ENCODE peak calls at places on chromosome 14, in eight cellular contexts. One of them, this sample, is unnamed.

GRCh38 chr14:37263656-37264236 is 66.0 kb downstream of the MIPOL1 start:
- DNase-seq in left ventricle myocardium inferior: no peak
- DNase-seq in CD8-positive, alpha-beta T cell: no peak
- DNase-seq in upper lobe of right lung: no peak
- DNase-seq in lower lobe of right lung: no peak
- DNase-seq in GM12865: no peak
- DNase-seq in fibroblast of mammary gland: no peak
- DNase-seq in HFF-Myc: no peak
- DNase-seq in this sample: no peak

GRCh38 chr14:55720796-55721195 is 140.8 kb downstream of the KTN1 start:
- DNase-seq in left ventricle myocardium inferior: no peak
- DNase-seq in CD8-positive, alpha-beta T cell: no peak
- DNase-seq in upper lobe of right lung: no peak
- DNase-seq in lower lobe of right lung: no peak
- DNase-seq in GM12865: no peak
- DNase-seq in fibroblast of mammary gland: no peak
- DNase-seq in HFF-Myc: no peak
- DNase-seq in this sample: no peak

GRCh38 chr14:97413991-97414717 is 617.0 kb downstream of the VRK1 start:
- DNase-seq in left ventricle myocardium inferior: no peak
- DNase-seq in CD8-positive, alpha-beta T cell: no peak
- DNase-seq in upper lobe of right lung: no peak
- DNase-seq in lower lobe of right lung: no peak
- DNase-seq in GM12865: no peak
- DNase-seq in fibroblast of mammary gland: no peak
- DNase-seq in HFF-Myc: no peak
- DNase-seq in this sample: no peak

GRCh38 chr14:103894034-103894722 is 34.1 kb upstream of the TDRD9 start:
- DNase-seq in left ventricle myocardium inferior: no peak
- DNase-seq in CD8-positive, alpha-beta T cell: no peak
- DNase-seq in upper lobe of right lung: no peak
- DNase-seq in lower lobe of right lung: no peak
- DNase-seq in GM12865: no peak
- DNase-seq in fibroblast of mammary gland: no peak
- DNase-seq in HFF-Myc: no peak
- DNase-seq in this sample: no peak

GRCh38 chr14:59629384-59630158 is 53.0 kb upstream of the CCDC175 start:
- DNase-seq in left ventricle myocardium inferior: no peak
- DNase-seq in CD8-positive, alpha-beta T cell: no peak
- DNase-seq in upper lobe of right lung: no peak
- DNase-seq in lower lobe of right lung: no peak
- DNase-seq in GM12865: no peak
- DNase-seq in fibroblast of mammary gland: no peak
- DNase-seq in HFF-Myc: no peak
- DNase-seq in this sample: no peak

GRCh38 chr14:56895154-56895553 is 84.9 kb upstream of the OTX2 start:
- DNase-seq in left ventricle myocardium inferior: no peak
- DNase-seq in CD8-positive, alpha-beta T cell: no peak
- DNase-seq in upper lobe of right lung: no peak
- DNase-seq in lower lobe of right lung: no peak
- DNase-seq in GM12865: no peak
- DNase-seq in fibroblast of mammary gland: no peak
- DNase-seq in HFF-Myc: no peak
- DNase-seq in this sample: no peak

GRCh38 chr14:77039285-77040058 is 11.0 kb upstream of the IRF2BPL start:
- DNase-seq in left ventricle myocardium inferior: no peak
- DNase-seq in CD8-positive, alpha-beta T cell: no peak
- DNase-seq in upper lobe of right lung: no peak
- DNase-seq in lower lobe of right lung: no peak
- DNase-seq in GM12865: peak; percentile 50
- DNase-seq in fibroblast of mammary gland: no peak
- DNase-seq in HFF-Myc: no peak
- DNase-seq in this sample: no peak

GRCh38 chr14:86221755-86222154 is 691.8 kb downstream of the FLRT2 start:
- DNase-seq in left ventricle myocardium inferior: no peak
- DNase-seq in CD8-positive, alpha-beta T cell: no peak
- DNase-seq in upper lobe of right lung: no peak
- DNase-seq in lower lobe of right lung: no peak
- DNase-seq in GM12865: no peak
- DNase-seq in fibroblast of mammary gland: no peak
- DNase-seq in HFF-Myc: no peak
- DNase-seq in this sample: no peak

GRCh38 chr14:101009531-101009930 is 106.0 kb upstream of the RTL1 start:
- DNase-seq in left ventricle myocardium inferior: no peak
- DNase-seq in CD8-positive, alpha-beta T cell: no peak
- DNase-seq in upper lobe of right lung: peak; percentile 42
- DNase-seq in lower lobe of right lung: no peak
- DNase-seq in GM12865: no peak
- DNase-seq in fibroblast of mammary gland: no peak
- DNase-seq in HFF-Myc: no peak
- DNase-seq in this sample: no peak

GRCh38 chr14:28661171-28661772 is 105.3 kb upstream of the FOXG1 start:
- DNase-seq in left ventricle myocardium inferior: no peak
- DNase-seq in CD8-positive, alpha-beta T cell: no peak
- DNase-seq in upper lobe of right lung: no peak
- DNase-seq in lower lobe of right lung: no peak
- DNase-seq in GM12865: no peak
- DNase-seq in fibroblast of mammary gland: peak; percentile 88
- DNase-seq in HFF-Myc: no peak
- DNase-seq in this sample: peak; percentile 87

GRCh38 chr14:73452341-73453191 is 5.8 kb downstream of the NUMB start:
- DNase-seq in left ventricle myocardium inferior: no peak
- DNase-seq in CD8-positive, alpha-beta T cell: no peak
- DNase-seq in upper lobe of right lung: no peak
- DNase-seq in lower lobe of right lung: no peak
- DNase-seq in GM12865: peak; percentile 59
- DNase-seq in fibroblast of mammary gland: peak; percentile 96
- DNase-seq in HFF-Myc: peak; percentile 77
- DNase-seq in this sample: peak; percentile 78

GRCh38 chr14:100193417-100194357 is 34.2 kb upstream of the DEGS2 start:
- DNase-seq in left ventricle myocardium inferior: no peak
- DNase-seq in CD8-positive, alpha-beta T cell: no peak
- DNase-seq in upper lobe of right lung: no peak
- DNase-seq in lower lobe of right lung: no peak
- DNase-seq in GM12865: peak; percentile 37
- DNase-seq in fibroblast of mammary gland: no peak
- DNase-seq in HFF-Myc: no peak
- DNase-seq in this sample: no peak

GRCh38 chr14:65414961-65415589 is 2.5 kb downstream of the FUT8 start:
- DNase-seq in left ventricle myocardium inferior: no peak
- DNase-seq in CD8-positive, alpha-beta T cell: no peak
- DNase-seq in upper lobe of right lung: no peak
- DNase-seq in lower lobe of right lung: no peak
- DNase-seq in GM12865: peak; percentile 51
- DNase-seq in fibroblast of mammary gland: peak; percentile 65
- DNase-seq in HFF-Myc: no peak
- DNase-seq in this sample: peak; percentile 38

GRCh38 chr14:65354715-65355114 is 57.8 kb upstream of the FUT8 start:
- DNase-seq in left ventricle myocardium inferior: no peak
- DNase-seq in CD8-positive, alpha-beta T cell: no peak
- DNase-seq in upper lobe of right lung: no peak
- DNase-seq in lower lobe of right lung: no peak
- DNase-seq in GM12865: no peak
- DNase-seq in fibroblast of mammary gland: no peak
- DNase-seq in HFF-Myc: no peak
- DNase-seq in this sample: peak; percentile 65

GRCh38 chr14:30227871-30228270 is 300.2 kb upstream of the PRKD1 start:
- DNase-seq in left ventricle myocardium inferior: peak; percentile 16
- DNase-seq in CD8-positive, alpha-beta T cell: no peak
- DNase-seq in upper lobe of right lung: no peak
- DNase-seq in lower lobe of right lung: no peak
- DNase-seq in GM12865: no peak
- DNase-seq in fibroblast of mammary gland: peak; percentile 91
- DNase-seq in HFF-Myc: peak; percentile 37
- DNase-seq in this sample: peak; percentile 84

GRCh38 chr14:93220509-93220908 is 13.5 kb downstream of the UBR7 start:
- DNase-seq in left ventricle myocardium inferior: no peak
- DNase-seq in CD8-positive, alpha-beta T cell: no peak
- DNase-seq in upper lobe of right lung: no peak
- DNase-seq in lower lobe of right lung: no peak
- DNase-seq in GM12865: no peak
- DNase-seq in fibroblast of mammary gland: no peak
- DNase-seq in HFF-Myc: no peak
- DNase-seq in this sample: no peak

GRCh38 chr14:75343914-75344313 is 65.3 kb downstream of the FOS start:
- DNase-seq in left ventricle myocardium inferior: no peak
- DNase-seq in CD8-positive, alpha-beta T cell: no peak
- DNase-seq in upper lobe of right lung: no peak
- DNase-seq in lower lobe of right lung: no peak
- DNase-seq in GM12865: no peak
- DNase-seq in fibroblast of mammary gland: peak; percentile 92
- DNase-seq in HFF-Myc: no peak
- DNase-seq in this sample: peak; percentile 3

GRCh38 chr14:36279306-36280244 is 40.9 kb downstream of the MBIP start:
- DNase-seq in left ventricle myocardium inferior: no peak
- DNase-seq in CD8-positive, alpha-beta T cell: no peak
- DNase-seq in upper lobe of right lung: no peak
- DNase-seq in lower lobe of right lung: no peak
- DNase-seq in GM12865: no peak
- DNase-seq in fibroblast of mammary gland: no peak
- DNase-seq in HFF-Myc: no peak
- DNase-seq in this sample: peak; percentile 79

GRCh38 chr14:94022532-94023411 is 3.4 kb upstream of the OTUB2 start:
- DNase-seq in left ventricle myocardium inferior: peak; percentile 1
- DNase-seq in CD8-positive, alpha-beta T cell: no peak
- DNase-seq in upper lobe of right lung: no peak
- DNase-seq in lower lobe of right lung: no peak
- DNase-seq in GM12865: no peak
- DNase-seq in fibroblast of mammary gland: no peak
- DNase-seq in HFF-Myc: no peak
- DNase-seq in this sample: peak; percentile 37

GRCh38 chr14:68921666-68922065 is 57.4 kb downstream of the ACTN1 start:
- DNase-seq in left ventricle myocardium inferior: no peak
- DNase-seq in CD8-positive, alpha-beta T cell: no peak
- DNase-seq in upper lobe of right lung: no peak
- DNase-seq in lower lobe of right lung: no peak
- DNase-seq in GM12865: no peak
- DNase-seq in fibroblast of mammary gland: no peak
- DNase-seq in HFF-Myc: no peak
- DNase-seq in this sample: no peak
- TF ChIP-seq CTCF in left ventricle myocardium inferior: no peak
- TF ChIP-seq CTCF in CD8-positive, alpha-beta T cell: no peak
- TF ChIP-seq CTCF in upper lobe of right lung: no peak
- TF ChIP-seq CTCF in lower lobe of right lung: no peak
- TF ChIP-seq CTCF in GM12865: no peak
- TF ChIP-seq CTCF in fibroblast of mammary gland: no peak
- TF ChIP-seq CTCF in HFF-Myc: no peak
- TF ChIP-seq CTCF in this sample: no peak

GRCh38 chr14:62655161-62655560 is 390.1 kb downstream of the KCNH5 start:
- DNase-seq in left ventricle myocardium inferior: no peak
- DNase-seq in CD8-positive, alpha-beta T cell: no peak
- DNase-seq in upper lobe of right lung: no peak
- DNase-seq in lower lobe of right lung: no peak
- DNase-seq in GM12865: no peak
- DNase-seq in fibroblast of mammary gland: peak; percentile 1
- DNase-seq in HFF-Myc: no peak
- DNase-seq in this sample: no peak

GRCh38 chr14:62657376-62657775 is 387.9 kb downstream of the KCNH5 start:
- DNase-seq in left ventricle myocardium inferior: no peak
- DNase-seq in CD8-positive, alpha-beta T cell: no peak
- DNase-seq in upper lobe of right lung: no peak
- DNase-seq in lower lobe of right lung: no peak
- DNase-seq in GM12865: no peak
- DNase-seq in fibroblast of mammary gland: no peak
- DNase-seq in HFF-Myc: no peak
- DNase-seq in this sample: no peak

DNA sequence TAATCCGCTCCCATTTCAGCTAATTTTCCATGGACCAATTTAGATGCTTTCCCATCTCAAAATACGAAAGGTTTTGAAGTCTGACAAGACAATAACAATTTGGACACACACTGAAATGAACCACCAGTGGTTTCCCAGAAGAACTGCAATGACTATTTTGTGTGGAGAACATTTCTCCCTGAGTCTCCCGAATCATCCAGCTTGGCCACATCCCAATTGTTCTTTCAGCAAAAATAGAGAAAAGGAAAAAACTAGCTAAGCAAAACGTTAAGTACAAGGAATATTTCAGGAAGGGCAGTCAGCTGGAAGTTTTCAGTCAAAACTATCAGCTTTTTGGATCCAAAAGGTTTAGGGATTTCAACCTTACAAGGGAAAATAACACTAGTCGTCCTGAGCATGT is 390.6 kb downstream of the KCNH5 start:
- DNase-seq in left ventricle myocardium inferior: no peak
- DNase-seq in CD8-positive, alpha-beta T cell: no peak
- DNase-seq in upper lobe of right lung: no peak
- DNase-seq in lower lobe of right lung: no peak
- DNase-seq in GM12865: no peak
- DNase-seq in fibroblast of mammary gland: peak; percentile 25
- DNase-seq in HFF-Myc: no peak
- DNase-seq in this sample: no peak
- H3K4me3 ChIP-seq in left ventricle myocardium inferior: no peak overlapping the region
- H3K4me3 ChIP-seq in CD8-positive, alpha-beta T cell: no peak overlapping the region
- H3K4me3 ChIP-seq in upper lobe of right lung: no peak overlapping the region
- H3K4me3 ChIP-seq in lower lobe of right lung: no peak overlapping the region
- H3K4me3 ChIP-seq in GM12865: no peak overlapping the region
- H3K4me3 ChIP-seq in fibroblast of mammary gland: no peak overlapping the region
- H3K4me3 ChIP-seq in HFF-Myc: no peak overlapping the region
- H3K4me3 ChIP-seq in this sample: no peak overlapping the region

DNA sequence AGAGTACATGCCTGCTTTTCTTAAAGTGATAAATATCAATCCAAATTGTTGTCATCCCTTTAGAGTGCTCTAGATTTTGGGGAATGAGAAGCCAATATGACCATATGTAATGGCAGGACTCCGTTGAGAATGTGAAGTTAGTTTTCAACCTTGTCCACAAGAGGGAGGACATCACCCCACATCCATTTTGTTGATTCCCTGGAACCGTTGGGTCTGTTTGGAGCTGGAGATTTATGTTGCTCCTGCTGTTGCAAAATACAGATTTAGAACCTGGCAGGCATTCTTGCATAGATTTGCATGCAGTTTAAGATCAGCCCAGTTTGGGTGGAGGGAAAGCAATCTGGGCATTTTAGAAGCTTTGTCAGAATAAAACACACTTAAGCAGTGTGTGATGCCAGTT is 620.1 kb downstream of the NRXN3 start:
- DNase-seq in left ventricle myocardium inferior: no peak
- DNase-seq in CD8-positive, alpha-beta T cell: no peak
- DNase-seq in upper lobe of right lung: no peak
- DNase-seq in lower lobe of right lung: no peak
- DNase-seq in GM12865: no peak
- DNase-seq in fibroblast of mammary gland: peak; percentile 8
- DNase-seq in HFF-Myc: no peak
- DNase-seq in this sample: no peak
- TF ChIP-seq CTCF in left ventricle myocardium inferior: no peak
- TF ChIP-seq CTCF in CD8-positive, alpha-beta T cell: no peak
- TF ChIP-seq CTCF in upper lobe of right lung: no peak
- TF ChIP-seq CTCF in lower lobe of right lung: no peak
- TF ChIP-seq CTCF in GM12865: no peak
- TF ChIP-seq CTCF in fibroblast of mammary gland: peak; percentile 13
- TF ChIP-seq CTCF in HFF-Myc: no peak
- TF ChIP-seq CTCF in this sample: peak; percentile 23

DNA sequence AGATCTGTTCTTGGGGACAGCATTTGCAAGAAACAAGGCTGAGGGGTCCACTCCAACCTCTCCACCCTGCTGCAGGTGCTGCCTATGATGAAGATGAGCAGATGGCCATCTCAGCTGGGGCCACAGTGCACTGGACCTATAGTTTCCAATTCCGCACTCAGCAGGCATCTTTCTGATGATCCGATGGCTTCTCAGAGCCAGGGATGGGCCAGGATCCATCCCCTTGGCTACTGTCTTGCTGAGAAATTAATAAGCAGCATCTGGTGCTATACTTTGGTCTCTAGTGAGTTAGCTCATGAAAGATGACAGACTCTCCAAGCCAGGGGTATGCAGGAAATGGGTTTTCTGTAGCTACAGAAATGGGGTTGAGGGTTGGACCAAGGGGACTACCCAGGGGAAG is 18.4 kb upstream of the BDKRB1 start:
- DNase-seq in left ventricle myocardium inferior: no peak
- DNase-seq in CD8-positive, alpha-beta T cell: no peak
- DNase-seq in upper lobe of right lung: peak; percentile 13
- DNase-seq in lower lobe of right lung: no peak
- DNase-seq in GM12865: no peak
- DNase-seq in fibroblast of mammary gland: no peak
- DNase-seq in HFF-Myc: no peak
- DNase-seq in this sample: no peak
- H3K4me3 ChIP-seq in left ventricle myocardium inferior: no peak overlapping the region
- H3K4me3 ChIP-seq in CD8-positive, alpha-beta T cell: no peak overlapping the region
- H3K4me3 ChIP-seq in upper lobe of right lung: no peak overlapping the region
- H3K4me3 ChIP-seq in lower lobe of right lung: no peak overlapping the region
- H3K4me3 ChIP-seq in GM12865: no peak overlapping the region
- H3K4me3 ChIP-seq in fibroblast of mammary gland: no peak overlapping the region
- H3K4me3 ChIP-seq in HFF-Myc: no peak overlapping the region
- H3K4me3 ChIP-seq in this sample: no peak overlapping the region

This sample was measured in epithelial cell of esophagus.